ENCODE peak calls at places on chromosomes 16 and 17, in seven cellular contexts. K, F, D, R, Z, M and V are unnamed samples.

GRCh38 chr17:73141411-73141810 is 23.4 kb upstream of the SSTR2 start:
- DNase-seq in K (no peak), F (no peak), D (no peak), R (no peak), Z (no peak), M (no peak), V (no peak)

GRCh38 chr16:64580558-64580957 is 541.3 kb downstream of the CDH11 start:
- DNase-seq in K (no peak), F (no peak), D (no peak), R (no peak), Z (no peak), M (no peak), V (no peak)

GRCh38 chr17:70552230-70552981 is 383.1 kb downstream of the KCNJ2 start:
- DNase-seq in K (no peak), F (no peak), D (no peak), R (no peak), Z (no peak), M (no peak), V (no peak)

GRCh38 chr17:60127068-60128064 is 22.4 kb upstream of the CA4 start:
- DNase-seq in K (peak; percentile 4), F (no peak), D (no peak), R (peak; percentile 30), Z (no peak), M (peak; percentile 12), V (no peak)

GRCh38 chr17:38871247-38871991 is 1.6 kb downstream of the LASP1 start:
- DNase-seq in K (peak; percentile 79), F (peak; percentile 37), D (peak; percentile 95), R (peak; percentile 89), Z (peak; percentile 50), M (peak; percentile 88), V (peak; percentile 86)

GRCh38 chr17:34578656-34579016 is 746 bp upstream of the TMEM132E start:
- DNase-seq in K (no peak), F (no peak), D (no peak), R (no peak), Z (no peak), M (no peak), V (no peak)

GRCh38 chr17:33381201-33381600 is 88.1 kb upstream of the ASIC2 start:
- DNase-seq in K (no peak), F (no peak), D (no peak), R (no peak), Z (no peak), M (no peak), V (no peak)

GRCh38 chr17:59298512-59298911 is 32.9 kb upstream of the YPEL2 start:
- DNase-seq in K (no peak), F (no peak), D (no peak), R (no peak), Z (no peak), M (no peak), V (no peak)

GRCh38 chr16:23182675-23183485 is at the start of gene SCNN1G:
- DNase-seq in K (no peak), F (no peak), D (peak; percentile 20), R (peak; percentile 75), Z (peak; percentile 16), M (no peak), V (no peak)

GRCh38 chr17:17929655-17930380 is 42.4 kb downstream of the TOM1L2 start:
- DNase-seq in K (no peak), F (no peak), D (no peak), R (no peak), Z (no peak), M (no peak), V (peak; percentile 17)

GRCh38 chr17:13104576-13104975 is 86.7 kb upstream of the ELAC2 start:
- DNase-seq in K (no peak), F (no peak), D (no peak), R (no peak), Z (no peak), M (no peak), V (no peak)

GRCh38 chr17:11240841-11241610 is at the start of gene SHISA6:
- DNase-seq in K (no peak), F (no peak), D (no peak), R (no peak), Z (no peak), M (no peak), V (no peak)
- TF ChIP-seq CTCF in K (no peak), F (no peak), D (no peak), R (no peak), Z (no peak), M (no peak), V (no peak)

DNA sequence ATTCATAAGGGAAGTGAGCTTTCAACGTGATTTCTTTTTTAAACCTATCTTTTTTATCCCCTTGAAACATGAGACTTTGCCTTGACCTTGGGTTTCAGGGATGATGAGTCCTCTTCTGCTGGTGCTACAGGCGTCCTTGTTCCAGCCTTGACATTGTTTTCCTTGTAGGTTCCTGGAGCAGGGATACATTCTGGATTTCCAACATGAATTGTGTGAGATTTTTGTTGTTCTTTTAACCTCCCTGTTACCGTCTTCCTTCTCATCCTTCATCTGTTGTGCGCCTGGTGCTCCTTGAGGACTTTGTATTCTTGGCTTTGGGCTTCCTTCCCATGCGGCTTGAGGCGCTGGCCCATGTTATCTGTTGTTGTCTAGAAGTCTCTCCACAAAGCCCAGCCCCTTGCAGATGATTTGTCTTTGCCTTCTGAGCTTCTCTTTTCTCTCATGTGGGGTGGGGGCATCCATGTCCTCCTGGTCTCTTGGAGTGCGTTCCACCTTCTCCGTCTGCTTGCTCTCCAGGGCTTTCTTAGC is 283.6 kb downstream of the SNX29 start:
- DNase-seq in K (no peak), F (no peak), D (no peak), R (no peak), Z (no peak), M (no peak), V (no peak)
- H3K36me3 ChIP-seq in K (no peaks in the 10 kb centered on the region), F (no peaks in the 10 kb centered on the region), D (no peaks in the 10 kb centered on the region), R (no peaks in the 10 kb centered on the region), Z (no peaks in the 10 kb centered on the region), M (no peaks in the 10 kb centered on the region), V (no peaks in the 10 kb centered on the region)

GRCh38 chr16:5036228-5037156 is 2.8 kb upstream of the NAGPA start:
- DNase-seq in K (no peak), F (no peak), D (no peak), R (peak; percentile 35), Z (no peak), M (no peak), V (no peak)
- H3K4me3 ChIP-seq in K (no peak overlapping the region), F (no peak overlapping the region), D (no peak overlapping the region), R (no peak overlapping the region), Z (no peak overlapping the region), M (no peak overlapping the region), V (no peak overlapping the region)

GRCh38 chr17:83099570-83100181 is 20.3 kb downstream of the METRNL start:
- DNase-seq in K (no peak), F (no peak), D (no peak), R (no peak), Z (no peak), M (peak; percentile 89), V (no peak)
- TF ChIP-seq CTCF in K (no peak), F (no peak), D (no peak), R (no peak), Z (no peak), M (no peak), V (no peak)

GRCh38 chr16:81464279-81464678 is 19.7 kb downstream of the CMIP start:
- DNase-seq in K (no peak), F (no peak), D (no peak), R (no peak), Z (no peak), M (no peak), V (no peak)
- H3K36me3 ChIP-seq in K (no peaks in the 10 kb centered on the region), F (no peaks in the 10 kb centered on the region), D (no peaks in the 10 kb centered on the region), R (no peaks in the 10 kb centered on the region), Z (no peaks in the 10 kb centered on the region), M (no peaks in the 10 kb centered on the region), V (peaks cover 53% of the 10 kb centered on the region)

DNA sequence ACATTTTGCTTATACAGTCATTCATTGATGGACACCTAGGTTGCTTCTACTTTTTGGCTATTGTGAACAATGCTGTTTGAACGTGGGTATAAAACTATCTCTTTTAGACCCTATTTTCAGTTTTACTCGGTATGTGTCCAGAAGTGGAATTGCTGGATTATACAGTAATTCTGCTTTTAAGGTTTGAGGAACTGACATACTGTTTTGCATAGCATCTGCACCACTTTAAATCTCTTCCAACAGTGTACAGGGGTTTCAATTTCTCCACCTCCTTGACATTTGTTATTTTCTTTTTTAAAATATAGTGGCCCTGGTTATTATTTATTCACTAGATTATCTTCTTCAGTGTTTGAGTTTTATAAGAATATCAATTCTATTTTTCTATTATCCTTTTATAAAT is 116.9 kb downstream of the USP22 start:
- DNase-seq in K (no peak), F (no peak), D (no peak), R (no peak), Z (no peak), M (no peak), V (no peak)
- H3K4me3 ChIP-seq in K (no peak overlapping the region), F (peak overlapping the region; percentile 1), D (no peak overlapping the region), R (no peak overlapping the region), Z (peak overlapping the region; percentile 7), M (peak overlapping the region; percentile 24), V (no peak overlapping the region)

GRCh38 chr16:87713469-87714229 is 52.1 kb downstream of the KLHDC4 start:
- DNase-seq in K (no peak), F (no peak), D (no peak), R (peak; percentile 84), Z (no peak), M (no peak), V (no peak)
- TF ChIP-seq CTCF in K (no peak), F (no peak), D (no peak), R (no peak), Z (no peak), M (no peak), V (no peak)

GRCh38 chr16:53952215-53953208 is 248.6 kb downstream of the FTO start:
- DNase-seq in K (no peak), F (no peak), D (no peak), R (no peak), Z (no peak), M (no peak), V (no peak)
- H3K36me3 ChIP-seq in K (no peaks in the 10 kb centered on the region), F (no peaks in the 10 kb centered on the region), D (no peaks in the 10 kb centered on the region), R (no peaks in the 10 kb centered on the region), Z (no peaks in the 10 kb centered on the region), M (no peaks in the 10 kb centered on the region), V (no peaks in the 10 kb centered on the region)

DNA sequence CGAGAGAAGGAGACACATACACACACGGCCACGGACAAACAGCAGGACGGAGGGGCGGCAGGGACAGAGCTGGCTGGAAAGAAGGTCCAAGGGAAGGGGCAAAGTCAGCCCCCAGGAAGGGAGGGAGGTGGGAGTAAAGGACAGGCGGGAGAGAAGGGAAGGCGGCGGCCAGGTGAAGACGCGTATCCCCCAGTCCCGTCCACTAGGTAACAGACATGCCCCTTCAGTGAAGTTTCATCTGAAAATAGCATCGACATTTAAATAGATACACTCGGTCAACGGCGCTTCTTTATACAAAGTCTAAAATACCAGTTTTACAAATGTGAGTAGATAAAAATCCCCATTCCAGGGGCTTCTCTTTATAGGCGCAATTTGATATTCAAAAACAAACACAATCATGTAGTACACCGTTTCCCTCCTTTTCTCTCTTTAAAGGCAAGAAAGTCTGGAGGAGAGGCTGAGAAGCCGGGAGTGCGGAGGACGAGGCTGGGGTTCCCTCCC is 4.5 kb downstream of the CBX8 start:
- DNase-seq in K (no peak), F (no peak), D (no peak), R (no peak), Z (no peak), M (no peak), V (no peak)
- H3K4me3 ChIP-seq in K (no peak overlapping the region), F (peak overlapping the region; percentile 66), D (no peak overlapping the region), R (no peak overlapping the region), Z (peak overlapping the region; percentile 54), M (peak overlapping the region; percentile 34), V (no peak overlapping the region)

DNA sequence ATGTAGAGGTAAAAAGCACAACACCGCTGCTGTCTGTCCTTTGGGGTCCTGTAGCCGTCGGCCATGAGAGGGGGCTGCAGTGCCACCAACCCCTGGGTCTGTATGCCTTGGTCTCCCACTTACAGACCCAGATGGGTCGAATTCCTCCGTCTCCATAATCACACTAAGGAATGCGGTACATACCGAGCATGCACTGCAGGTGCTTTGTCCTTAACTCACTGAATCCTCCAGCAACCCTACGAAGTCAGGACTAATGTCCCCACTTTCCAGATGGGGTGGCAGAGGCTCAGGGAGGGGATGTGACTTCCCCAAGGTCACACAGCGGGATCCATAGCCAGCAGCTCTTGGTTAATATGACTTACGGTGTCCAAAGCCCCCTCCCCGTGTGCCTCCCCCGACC is 219.9 kb upstream of the CIBAR2 start:
- DNase-seq in K (no peak), F (no peak), D (no peak), R (no peak), Z (no peak), M (no peak), V (no peak)
- TF ChIP-seq CTCF in K (no peak), F (no peak), D (no peak), R (no peak), Z (no peak), M (no peak), V (no peak)